ENCODE peak calls at places on chromosomes 3 and 15, in six cellular contexts. A is A549, R is GM12878, Y is endothelial cell of umbilical vein, J is HepG2, G is K562. E is an unnamed sample.

GRCh38 chr3:128971421-128971820 is 22.5 kb downstream of the CFAP92 start:
- DNase-seq in A (no peak), R (no peak), J (no peak), G (no peak), Y (no peak), E (peak; percentile 38)

GRCh38 chr3:46712191-46713047 is 5.2 kb downstream of the PRSS50 start:
- DNase-seq in J (no peak), A (no peak), Y (no peak), R (no peak), G (no peak), E (no peak)

GRCh38 chr3:39809995-39810595 is 686 bp downstream of the MYRIP start:
- DNase-seq in J (no peak), R (no peak), A (no peak), G (no peak), Y (peak; percentile 43), E (no peak)

GRCh38 chr15:59399465-59400102 is 26.9 kb upstream of the MYO1E start:
- DNase-seq in G (no peak), J (no peak), Y (no peak), A (no peak), R (peak; percentile 77), E (peak; percentile 68)

GRCh38 chr15:90869601-90870353 is 1.4 kb downstream of the FURIN start:
- DNase-seq in G (peak; percentile 73), Y (peak; percentile 95), J (no peak), A (no peak), R (no peak), E (peak; percentile 98)

GRCh38 chr3:20043398-20043797 is 3.2 kb downstream of the KAT2B start:
- DNase-seq in J (no peak), A (no peak), R (no peak), Y (peak; percentile 64), G (no peak), E (no peak)

GRCh38 chr3:42780892-42781700 is 8.0 kb upstream of the CCDC13 start:
- DNase-seq in Y (peak; percentile 78), A (peak; percentile 67), J (peak; percentile 68), G (peak; percentile 61), R (peak; percentile 39), E (peak; percentile 75)

GRCh38 chr15:77966540-77967290 is 110.8 kb downstream of the TBC1D2B start:
- DNase-seq in G (peak; percentile 66), Y (peak; percentile 34), A (peak; percentile 92), R (no peak), J (peak; percentile 32), E (peak; percentile 71)

GRCh38 chr15:91142097-91142744 is 42.2 kb downstream of the SV2B start:
- DNase-seq in A (peak; percentile 22), R (no peak), G (no peak), Y (peak; percentile 3), J (peak; percentile 6), E (peak; percentile 70)

GRCh38 chr3:158109804-158110657 is at the start of gene RSRC1:
- DNase-seq in G (peak; percentile 86), J (peak; percentile 81), Y (peak; percentile 89), R (peak; percentile 55), A (peak; percentile 67), E (peak; percentile 90)

GRCh38 chr15:85099195-85099803 is 117.6 kb downstream of the PDE8A start:
- DNase-seq in G (no peak), J (no peak), Y (no peak), R (no peak), A (no peak), E (no peak)

GRCh38 chr15:62413786-62414185 is 248.7 kb upstream of the C2CD4B start:
- DNase-seq in J (no peak), A (no peak), R (no peak), Y (no peak), G (no peak), E (no peak)

DNA sequence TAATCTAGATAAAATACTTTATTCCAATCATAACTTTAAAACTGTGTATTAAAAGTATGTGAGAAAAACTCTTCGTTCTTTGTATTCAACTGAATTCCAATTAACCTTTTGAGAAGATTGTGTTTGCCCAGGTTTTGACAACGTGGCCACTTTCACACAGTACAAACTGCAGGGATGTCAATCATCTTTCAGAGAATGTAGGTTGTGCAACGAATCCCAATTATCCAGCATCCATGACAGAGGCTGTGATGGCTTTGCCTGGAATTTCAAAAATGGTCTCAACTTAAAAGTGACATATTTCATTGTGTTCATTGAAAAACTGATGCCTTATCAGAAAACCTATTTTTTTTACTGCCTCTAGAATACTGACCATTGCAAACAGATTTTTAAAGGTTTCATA is 615.1 kb upstream of the KCNMB2 start:
- DNase-seq in J (no peak), A (no peak), Y (no peak), G (no peak), R (no peak), E (no peak)
- TF ChIP-seq MYC in J (no peak), A (no peak), Y (no peak), G (no peak), R (no peak), E (no peak)

GRCh38 chr3:36875397-36875796 is 69.5 kb downstream of the TRANK1 start:
- DNase-seq in J (no peak), Y (no peak), A (no peak), R (no peak), G (no peak), E (no peak)

GRCh38 chr3:36868614-36869436 is 76.0 kb downstream of the TRANK1 start:
- DNase-seq in R (peak; percentile 16), J (peak; percentile 17), G (peak; percentile 66), A (peak; percentile 59), Y (peak; percentile 67), E (peak; percentile 65)

GRCh38 chr3:36867810-36868209 is 77.0 kb downstream of the TRANK1 start:
- DNase-seq in Y (no peak), R (no peak), J (no peak), G (no peak), A (no peak), E (no peak)

GRCh38 chr3:36874351-36874874 is 70.4 kb downstream of the TRANK1 start:
- DNase-seq in G (no peak), Y (no peak), J (no peak), A (no peak), R (no peak), E (no peak)

GRCh38 chr3:36871379-36872126 is 73.3 kb downstream of the TRANK1 start:
- DNase-seq in J (no peak), G (no peak), A (no peak), Y (no peak), R (no peak), E (no peak)
- TF ChIP-seq CTCF in J (no peak), G (no peak), A (no peak), Y (no peak), R (peak; percentile 8), E (peak; percentile 4)

DNA sequence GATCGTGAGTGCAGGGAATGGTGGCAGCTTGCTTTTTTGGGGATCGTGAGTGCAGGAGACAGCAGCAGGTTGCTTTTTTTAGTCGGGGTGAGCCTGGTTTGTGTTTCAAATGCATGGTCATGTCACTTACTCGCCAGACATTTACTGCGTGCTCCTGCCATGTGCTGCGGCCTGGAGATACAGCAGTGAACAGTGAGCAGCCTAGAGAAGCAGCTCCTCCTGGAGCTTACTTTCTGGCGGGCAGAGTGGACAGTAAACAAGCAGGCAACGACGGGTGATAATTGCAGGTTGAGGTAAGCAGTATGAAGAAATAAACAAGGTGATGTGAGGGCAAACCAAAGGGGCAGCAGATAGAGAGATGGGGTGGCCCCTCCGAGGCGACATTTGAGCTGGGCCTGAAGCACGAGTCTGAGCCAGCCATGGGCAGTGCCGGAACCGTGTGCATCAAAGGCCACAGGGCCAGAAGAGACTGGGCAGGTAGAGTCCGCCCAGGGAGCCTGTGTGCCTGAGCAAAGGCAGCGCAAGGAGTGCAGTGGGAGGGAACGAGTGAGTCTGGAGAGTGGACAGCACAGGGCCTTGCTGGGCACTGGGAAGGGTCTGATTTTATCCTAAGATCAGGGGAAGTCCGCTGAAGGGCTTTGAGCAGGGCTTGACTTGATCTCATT is 57.3 kb upstream of the RASA2 start:
- DNase-seq in J (no peak), A (no peak), Y (no peak), G (no peak), R (no peak), E (no peak)
- TF ChIP-seq MYC in J (no peak), A (no peak), Y (no peak), G (no peak), R (no peak), E (no peak)

GRCh38 chr3:33884204-33884561 is 85.8 kb downstream of the PDCD6IP start:
- DNase-seq in R (no peak), G (peak; percentile 73), A (peak; percentile 37), J (peak; percentile 26), Y (peak; percentile 4), E (no peak)
- TF ChIP-seq CTCF in R (peak; percentile 36), G (peak; percentile 98), A (peak; percentile 21), J (peak; percentile 58), Y (peak; percentile 8), E (no peak)

GRCh38 chr15:76674883-76675282 is 230.3 kb downstream of the SCAPER start:
- DNase-seq in J (no peak), R (no peak), A (no peak), Y (no peak), G (no peak), E (no peak)
- TF ChIP-seq MYC in J (no peak), R (no peak), A (no peak), Y (no peak), G (no peak), E (no peak)

GRCh38 chr3:31670722-31671121 is 138.0 kb downstream of the STT3B start:
- DNase-seq in Y (no peak), A (no peak), G (no peak), R (no peak), J (no peak), E (no peak)
- TF ChIP-seq CTCF in Y (no peak), A (no peak), G (no peak), R (no peak), J (no peak), E (no peak)

DNA sequence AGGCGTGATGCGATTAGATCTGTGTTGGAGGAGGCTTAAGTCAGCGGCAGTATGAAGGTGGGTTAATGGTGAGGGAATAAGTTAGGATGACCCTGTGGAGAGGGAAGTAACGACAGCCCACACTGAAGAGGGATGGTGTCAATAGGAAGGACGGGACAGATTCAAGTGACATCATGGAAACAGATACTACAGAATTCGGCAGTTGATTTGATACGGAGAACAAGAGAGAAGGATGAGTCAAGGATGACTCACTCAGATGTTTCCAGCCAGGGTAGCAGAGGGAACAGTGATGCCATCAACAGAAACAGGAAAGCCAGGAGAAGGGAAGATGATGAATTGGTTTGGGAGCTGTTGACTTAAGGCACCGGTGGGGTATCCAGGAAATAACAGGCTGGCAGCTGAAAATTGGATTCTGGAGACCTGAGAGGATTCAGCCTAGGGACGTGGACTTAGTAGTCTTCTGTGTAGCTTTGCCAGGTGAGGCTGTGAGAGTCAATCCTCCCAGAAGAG is 38.0 kb downstream of the SHC4 start:
- DNase-seq in J (peak; percentile 29), G (peak; percentile 39), Y (peak; percentile 59), A (peak; percentile 40), R (no peak), E (peak; percentile 50)
- TF ChIP-seq MYC in J (no peak), G (no peak), Y (no peak), A (no peak), R (no peak), E (no peak)

E was measured in NB4.